ENCODE peak calls at places on chromosomes 1 and 21, in seven cellular contexts. One of them, this sample, is unnamed. For H3K4me1, the result is how much of the 10 kb centered on the place peaks cover.

GRCh38 chr1:151399890-151400235 is 490 bp downstream of the PSMB4 start:
- DNase-seq in K562: no peak
- DNase-seq in DND-41: no peak
- DNase-seq in IMR-90: peak
- DNase-seq in mesendoderm: peak
- DNase-seq in astrocyte: peak
- DNase-seq in endothelial cell of umbilical vein: no peak
- DNase-seq in this sample: no peak

GRCh38 chr1:51518730-51519047 is 377 bp downstream of the EPS15 start:
- DNase-seq in K562: peak
- DNase-seq in DND-41: peak
- DNase-seq in IMR-90: peak
- DNase-seq in mesendoderm: no peak
- DNase-seq in astrocyte: no peak
- DNase-seq in endothelial cell of umbilical vein: no peak
- DNase-seq in this sample: peak

GRCh38 chr1:109256085-109256484 is 6.7 kb downstream of the CELSR2 start:
- DNase-seq in K562: no peak
- DNase-seq in DND-41: no peak
- DNase-seq in IMR-90: no peak
- DNase-seq in mesendoderm: no peak
- DNase-seq in astrocyte: no peak
- DNase-seq in endothelial cell of umbilical vein: no peak
- DNase-seq in this sample: no peak

GRCh38 chr1:67759692-67760029 is 73.6 kb downstream of the GNG12 start:
- DNase-seq in K562: no peak
- DNase-seq in DND-41: no peak
- DNase-seq in IMR-90: peak
- DNase-seq in mesendoderm: no peak
- DNase-seq in astrocyte: peak
- DNase-seq in endothelial cell of umbilical vein: no peak
- DNase-seq in this sample: peak

GRCh38 chr1:53631622-53632310 is 107.2 kb downstream of the GLIS1 start:
- DNase-seq in K562: no peak
- DNase-seq in DND-41: no peak
- DNase-seq in IMR-90: no peak
- DNase-seq in mesendoderm: no peak
- DNase-seq in astrocyte: no peak
- DNase-seq in endothelial cell of umbilical vein: no peak
- DNase-seq in this sample: no peak

GRCh38 chr1:85911742-85912141 is 203.5 kb upstream of the ZNHIT6 start:
- DNase-seq in K562: no peak
- DNase-seq in DND-41: no peak
- DNase-seq in IMR-90: peak
- DNase-seq in mesendoderm: peak
- DNase-seq in astrocyte: no peak
- DNase-seq in endothelial cell of umbilical vein: peak
- DNase-seq in this sample: peak

GRCh38 chr1:63732666-63733065 is 41.2 kb upstream of the ROR1 start:
- DNase-seq in K562: no peak
- DNase-seq in DND-41: no peak
- DNase-seq in IMR-90: peak
- DNase-seq in mesendoderm: no peak
- DNase-seq in astrocyte: no peak
- DNase-seq in endothelial cell of umbilical vein: peak
- DNase-seq in this sample: no peak

GRCh38 chr1:232597721-232598120 is 32.2 kb downstream of the SIPA1L2 start:
- DNase-seq in K562: no peak
- DNase-seq in DND-41: no peak
- DNase-seq in IMR-90: no peak
- DNase-seq in mesendoderm: no peak
- DNase-seq in astrocyte: no peak
- DNase-seq in endothelial cell of umbilical vein: no peak
- DNase-seq in this sample: no peak

GRCh38 chr1:207908112-207908734 is 2.7 kb downstream of the CD34 start:
- DNase-seq in K562: no peak
- DNase-seq in DND-41: no peak
- DNase-seq in IMR-90: no peak
- DNase-seq in mesendoderm: peak
- DNase-seq in astrocyte: no peak
- DNase-seq in endothelial cell of umbilical vein: peak
- DNase-seq in this sample: no peak

GRCh38 chr1:200038987-200039848 is 11.7 kb downstream of the NR5A2 start:
- DNase-seq in K562: no peak
- DNase-seq in DND-41: no peak
- DNase-seq in IMR-90: no peak
- DNase-seq in mesendoderm: peak
- DNase-seq in astrocyte: no peak
- DNase-seq in endothelial cell of umbilical vein: peak
- DNase-seq in this sample: peak

GRCh38 chr1:184002071-184002470 is 35.5 kb downstream of the COLGALT2 start:
- DNase-seq in K562: no peak
- DNase-seq in DND-41: no peak
- DNase-seq in IMR-90: peak
- DNase-seq in mesendoderm: peak
- DNase-seq in astrocyte: peak
- DNase-seq in endothelial cell of umbilical vein: peak
- DNase-seq in this sample: peak

GRCh38 chr1:246971969-246972368 is 35.9 kb downstream of the ZNF695 start:
- DNase-seq in K562: no peak
- DNase-seq in DND-41: no peak
- DNase-seq in IMR-90: no peak
- DNase-seq in mesendoderm: no peak
- DNase-seq in astrocyte: no peak
- DNase-seq in endothelial cell of umbilical vein: no peak
- DNase-seq in this sample: no peak

GRCh38 chr1:246969621-246970020 is 37.9 kb upstream of the AHCTF1 start:
- DNase-seq in K562: no peak
- DNase-seq in DND-41: no peak
- DNase-seq in IMR-90: no peak
- DNase-seq in mesendoderm: no peak
- DNase-seq in astrocyte: no peak
- DNase-seq in endothelial cell of umbilical vein: no peak
- DNase-seq in this sample: no peak

GRCh38 chr1:246966502-246966901 is 34.8 kb upstream of the AHCTF1 start:
- DNase-seq in K562: no peak
- DNase-seq in DND-41: no peak
- DNase-seq in IMR-90: no peak
- DNase-seq in mesendoderm: no peak
- DNase-seq in astrocyte: no peak
- DNase-seq in endothelial cell of umbilical vein: no peak
- DNase-seq in this sample: no peak

GRCh38 chr1:246971322-246971721 is 36.5 kb downstream of the ZNF695 start:
- DNase-seq in K562: peak
- DNase-seq in DND-41: peak
- DNase-seq in IMR-90: peak
- DNase-seq in mesendoderm: peak
- DNase-seq in astrocyte: no peak
- DNase-seq in endothelial cell of umbilical vein: peak
- DNase-seq in this sample: peak
- H3K4me3 ChIP-seq in K562: no peak
- H3K4me3 ChIP-seq in DND-41: no peak
- H3K4me3 ChIP-seq in IMR-90: no peak
- H3K4me3 ChIP-seq in mesendoderm: no peak
- H3K4me3 ChIP-seq in astrocyte: no peak
- H3K4me3 ChIP-seq in endothelial cell of umbilical vein: no peak
- H3K4me3 ChIP-seq in this sample: no peak

GRCh38 chr1:113797472-113797871 is 14.8 kb downstream of the RSBN1 start:
- DNase-seq in K562: no peak
- DNase-seq in DND-41: no peak
- DNase-seq in IMR-90: no peak
- DNase-seq in mesendoderm: no peak
- DNase-seq in astrocyte: no peak
- DNase-seq in endothelial cell of umbilical vein: no peak
- DNase-seq in this sample: no peak

GRCh38 chr1:113804421-113805255 is 7.6 kb downstream of the RSBN1 start:
- DNase-seq in K562: peak
- DNase-seq in DND-41: no peak
- DNase-seq in IMR-90: peak
- DNase-seq in mesendoderm: peak
- DNase-seq in astrocyte: peak
- DNase-seq in endothelial cell of umbilical vein: peak
- DNase-seq in this sample: peak

GRCh38 chr1:113805256-113805531 is 7.1 kb downstream of the RSBN1 start:
- DNase-seq in K562: no peak
- DNase-seq in DND-41: no peak
- DNase-seq in IMR-90: no peak
- DNase-seq in mesendoderm: no peak
- DNase-seq in astrocyte: no peak
- DNase-seq in endothelial cell of umbilical vein: no peak
- DNase-seq in this sample: no peak

GRCh38 chr1:113802367-113803007 is 9.8 kb downstream of the RSBN1 start:
- DNase-seq in K562: no peak
- DNase-seq in DND-41: no peak
- DNase-seq in IMR-90: no peak
- DNase-seq in mesendoderm: no peak
- DNase-seq in astrocyte: no peak
- DNase-seq in endothelial cell of umbilical vein: no peak
- DNase-seq in this sample: no peak

DNA sequence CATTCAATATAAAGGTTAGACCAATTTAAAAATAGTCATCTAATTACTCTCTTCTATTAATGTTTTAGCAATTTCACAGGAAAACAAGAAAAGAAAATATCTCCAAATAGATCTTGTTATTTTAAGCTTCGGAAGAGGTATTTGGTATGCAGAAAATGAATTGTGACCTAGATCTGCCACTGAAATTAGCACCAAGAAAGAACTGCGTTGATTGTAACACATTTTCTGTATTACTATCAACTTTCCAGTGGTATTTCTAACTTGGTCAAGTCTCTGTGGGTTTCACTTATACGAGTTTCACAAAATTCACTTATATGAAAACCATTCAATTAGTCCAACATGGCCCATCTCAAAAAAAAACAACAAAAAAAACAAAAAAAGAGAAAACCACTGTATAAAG is 11.8 kb downstream of the RSBN1 start:
- DNase-seq in K562: no peak
- DNase-seq in DND-41: no peak
- DNase-seq in IMR-90: no peak
- DNase-seq in mesendoderm: no peak
- DNase-seq in astrocyte: no peak
- DNase-seq in endothelial cell of umbilical vein: no peak
- DNase-seq in this sample: no peak
- H3K4me1 ChIP-seq in K562: under half
- H3K4me1 ChIP-seq in DND-41: under half
- H3K4me1 ChIP-seq in IMR-90: under half
- H3K4me1 ChIP-seq in mesendoderm: under half
- H3K4me1 ChIP-seq in astrocyte: under half
- H3K4me1 ChIP-seq in endothelial cell of umbilical vein: under half
- H3K4me1 ChIP-seq in this sample: under half

DNA sequence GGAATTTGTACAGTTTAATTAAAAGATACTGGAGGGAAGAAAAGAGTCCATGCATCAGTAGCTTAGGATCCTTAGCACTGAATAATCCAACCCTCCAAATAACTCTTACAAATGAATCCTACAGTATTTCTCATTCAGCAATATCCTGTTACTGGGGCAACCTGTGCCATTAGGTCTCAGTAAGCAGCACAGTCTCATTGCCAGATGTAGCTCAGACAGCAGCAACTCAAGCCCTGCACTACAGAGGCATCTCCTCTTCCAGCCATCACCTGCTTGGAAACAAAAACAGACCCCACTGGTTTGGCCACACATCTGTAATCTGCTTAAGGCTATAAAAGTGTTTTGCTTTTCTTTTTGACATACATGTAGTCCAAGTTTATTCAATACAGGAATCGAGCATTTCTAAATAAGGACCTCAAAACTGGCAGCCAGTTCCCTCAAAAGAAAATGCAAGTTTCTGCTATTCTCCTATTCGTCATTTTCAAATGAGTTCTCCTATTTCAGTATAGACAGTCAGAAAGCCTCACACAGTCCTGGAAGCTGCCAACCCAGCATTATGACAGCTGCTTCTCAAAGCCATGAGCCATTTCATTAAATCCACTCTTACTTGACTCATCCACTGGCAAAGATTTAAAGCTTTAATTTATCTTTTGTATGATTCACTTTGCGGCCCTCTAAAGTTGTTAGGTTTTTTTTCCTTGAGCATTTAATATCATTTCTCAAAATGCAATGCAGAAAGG is 129.0 kb downstream of the APP start:
- DNase-seq in K562: no peak
- DNase-seq in DND-41: no peak
- DNase-seq in IMR-90: peak
- DNase-seq in mesendoderm: no peak
- DNase-seq in astrocyte: peak
- DNase-seq in endothelial cell of umbilical vein: no peak
- DNase-seq in this sample: peak
- H3K4me2 ChIP-seq in K562: no peak
- H3K4me2 ChIP-seq in DND-41: no peak
- H3K4me2 ChIP-seq in IMR-90: no peak
- H3K4me2 ChIP-seq in mesendoderm: no peak
- H3K4me2 ChIP-seq in astrocyte: peak
- H3K4me2 ChIP-seq in endothelial cell of umbilical vein: no peak
- H3K4me2 ChIP-seq in this sample: peak

GRCh38 chr1:29180497-29181412 is 945 bp downstream of the SRSF4 start:
- DNase-seq in K562: no peak
- DNase-seq in DND-41: no peak
- DNase-seq in IMR-90: no peak
- DNase-seq in mesendoderm: no peak
- DNase-seq in astrocyte: peak
- DNase-seq in endothelial cell of umbilical vein: no peak
- DNase-seq in this sample: peak

GRCh38 chr1:29176567-29176966 is 5.1 kb downstream of the SRSF4 start:
- DNase-seq in K562: no peak
- DNase-seq in DND-41: no peak
- DNase-seq in IMR-90: no peak
- DNase-seq in mesendoderm: no peak
- DNase-seq in astrocyte: no peak
- DNase-seq in endothelial cell of umbilical vein: no peak
- DNase-seq in this sample: no peak

GRCh38 chr1:29177022-29177705 is 4.5 kb downstream of the SRSF4 start:
- DNase-seq in K562: no peak
- DNase-seq in DND-41: no peak
- DNase-seq in IMR-90: no peak
- DNase-seq in mesendoderm: no peak
- DNase-seq in astrocyte: no peak
- DNase-seq in endothelial cell of umbilical vein: no peak
- DNase-seq in this sample: no peak

GRCh38 chr1:29181413-29182225 is at the start of gene SRSF4:
- DNase-seq in K562: peak
- DNase-seq in DND-41: peak
- DNase-seq in IMR-90: peak
- DNase-seq in mesendoderm: peak
- DNase-seq in astrocyte: peak
- DNase-seq in endothelial cell of umbilical vein: peak
- DNase-seq in this sample: peak

DNA sequence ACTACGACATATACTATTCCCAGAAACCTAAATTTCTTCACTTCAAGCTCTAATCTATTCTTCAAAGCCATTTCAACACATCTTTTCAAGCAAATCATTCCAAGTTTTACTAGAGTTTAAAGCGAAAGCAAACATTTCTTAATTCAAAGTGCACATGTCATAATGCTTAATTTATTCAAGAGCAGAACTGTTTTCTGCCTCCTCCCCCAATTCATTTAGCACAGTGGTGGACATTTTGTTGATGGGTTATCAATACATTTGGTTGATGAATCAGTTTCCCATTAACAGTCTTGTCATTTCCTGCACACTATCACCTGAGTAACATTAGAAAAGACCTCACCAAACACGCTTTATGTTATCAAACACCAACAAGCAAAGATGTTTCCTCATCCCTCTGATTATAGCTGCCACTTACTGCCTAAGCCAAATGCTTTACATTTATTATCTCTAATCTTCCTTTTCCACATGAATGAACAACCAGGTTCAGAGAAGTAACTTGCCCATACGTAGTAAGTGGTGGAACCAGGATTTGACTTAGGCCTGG is 2.0 kb downstream of the SRSF4 start:
- DNase-seq in K562: no peak
- DNase-seq in DND-41: no peak
- DNase-seq in IMR-90: no peak
- DNase-seq in mesendoderm: no peak
- DNase-seq in astrocyte: no peak
- DNase-seq in endothelial cell of umbilical vein: peak
- DNase-seq in this sample: no peak
- H3K4me3 ChIP-seq in K562: peak
- H3K4me3 ChIP-seq in DND-41: peak
- H3K4me3 ChIP-seq in IMR-90: peak
- H3K4me3 ChIP-seq in mesendoderm: no peak
- H3K4me3 ChIP-seq in astrocyte: peak
- H3K4me3 ChIP-seq in endothelial cell of umbilical vein: peak
- H3K4me3 ChIP-seq in this sample: peak

This sample was measured in PC-3.